ENCODE peak calls at places on chromosomes 13 and 19, in five cellular contexts. K is endothelial cell of umbilical vein, F is H1, E is K562, X is HepG2. W is an unnamed sample.

GRCh38 chr13:112861876-112862615 is 107.0 kb upstream of the MCF2L start:
- DNase-seq in K (no peak), E (no peak), X (no peak), F (no peak), W (no peak)

GRCh38 chr19:38583219-38583984 is 34.4 kb downstream of the MAP4K1 start:
- DNase-seq in K (no peak), X (no peak), E (no peak), F (no peak), W (no peak)

GRCh38 chr19:18906605-18907519 is 10.9 kb upstream of the CERS1 start:
- DNase-seq in X (no peak), E (no peak), F (no peak), K (no peak), W (no peak)

GRCh38 chr13:51005566-51005965 is 96.0 kb downstream of the RNASEH2B start:
- DNase-seq in K (no peak), E (no peak), F (no peak), X (no peak), W (no peak)

GRCh38 chr19:10655457-10656312 is 1.5 kb downstream of the ILF3 start:
- DNase-seq in E (no peak), K (peak; percentile 46), X (peak; percentile 12), F (no peak), W (no peak)

GRCh38 chr19:17309962-17310461 is 649 bp downstream of the DDA1 start:
- DNase-seq in K (no peak), X (no peak), E (no peak), F (no peak), W (no peak)

GRCh38 chr13:109148243-109148642 is 518.8 kb downstream of the MYO16 start:
- DNase-seq in K (no peak), X (no peak), F (no peak), E (no peak), W (no peak)

GRCh38 chr19:29837448-29837961 is 25.7 kb downstream of the CCNE1 start:
- DNase-seq in E (no peak), F (no peak), K (no peak), X (no peak), W (no peak)

GRCh38 chr13:111914241-111915103 is 152.5 kb upstream of the SOX1 start:
- DNase-seq in X (no peak), K (no peak), F (no peak), E (no peak), W (no peak)

GRCh38 chr13:53460776-53461175 is 432.2 kb downstream of the OLFM4 start:
- DNase-seq in K (no peak), F (peak; percentile 5), E (no peak), X (no peak), W (no peak)

GRCh38 chr19:4986056-4986455 is 17.1 kb downstream of the KDM4B start:
- DNase-seq in F (no peak), X (no peak), K (no peak), E (no peak), W (no peak)

GRCh38 chr19:5594521-5594950 is 26.8 kb upstream of the TINCR start:
- DNase-seq in K (no peak), X (peak; percentile 79), E (no peak), F (no peak), W (no peak)

GRCh38 chr13:99355267-99356215 is 48.3 kb upstream of the GPR183 start:
- DNase-seq in F (no peak), E (no peak), K (no peak), X (no peak), W (no peak)

GRCh38 chr19:1076951-1077350 is 10.0 kb downstream of the ARHGAP45 start:
- DNase-seq in X (no peak), K (no peak), E (no peak), F (no peak), W (no peak)

GRCh38 chr13:50126378-50127016 is 111.3 kb downstream of the KCNRG start:
- DNase-seq in E (no peak), K (peak; percentile 39), F (no peak), X (peak; percentile 27), W (peak; percentile 62)

GRCh38 chr19:41969196-41969595 is 10.1 kb upstream of the RABAC1 start:
- DNase-seq in E (no peak), X (no peak), K (no peak), F (no peak), W (no peak)

GRCh38 chr19:45440873-45441654 is 17.3 kb upstream of the ERCC1 start:
- DNase-seq in K (no peak), E (peak; percentile 53), F (no peak), X (no peak), W (no peak)

GRCh38 chr13:90415902-90416301 is 931.6 kb upstream of the MIR17HG start:
- DNase-seq in E (no peak), K (no peak), X (no peak), F (no peak), W (no peak)

GRCh38 chr19:51693819-51694218 is 689 bp downstream of the SPACA6 start:
- DNase-seq in F (no peak), E (no peak), K (no peak), X (no peak), W (no peak)

GRCh38 chr19:30316560-30317106 is 55.6 kb upstream of the ZNF536 start:
- DNase-seq in X (no peak), E (no peak), K (no peak), F (no peak), W (no peak)

GRCh38 chr19:34171877-34172660 is at the start of gene LSM14A:
- DNase-seq in K (peak; percentile 85), E (peak; percentile 95), F (peak; percentile 61), X (peak; percentile 77), W (peak; percentile 98)

GRCh38 chr13:112783135-112783945 is 93.5 kb downstream of the ATP11A start:
- DNase-seq in F (no peak), K (no peak), X (no peak), E (no peak), W (no peak)

GRCh38 chr13:28584873-28585317 is 74.0 kb upstream of the POMP start:
- DNase-seq in X (no peak), K (no peak), F (no peak), E (no peak), W (no peak)

GRCh38 chr13:112078216-112078615 is 11.3 kb downstream of the SOX1 start:
- DNase-seq in X (no peak), F (no peak), K (no peak), E (no peak), W (no peak)

GRCh38 chr13:45224181-45224580 is 23.3 kb upstream of the KCTD4 start:
- DNase-seq in E (no peak), K (no peak), X (no peak), F (no peak), W (no peak)

GRCh38 chr13:45219938-45220375 is 19.1 kb upstream of the KCTD4 start:
- DNase-seq in X (no peak), F (no peak), K (peak; percentile 86), E (no peak), W (peak; percentile 13)

GRCh38 chr13:45225370-45225769 is 24.5 kb upstream of the KCTD4 start:
- DNase-seq in K (no peak), X (no peak), E (no peak), F (no peak), W (no peak)

GRCh38 chr13:45220403-45220802 is 19.6 kb upstream of the KCTD4 start:
- DNase-seq in E (no peak), F (no peak), K (no peak), X (no peak), W (no peak)

GRCh38 chr13:45222919-45223318 is 22.1 kb upstream of the KCTD4 start:
- DNase-seq in X (no peak), K (no peak), E (no peak), F (no peak), W (no peak)
- H3K4me1 ChIP-seq in X (peaks cover 20% of the 10 kb centered on the region), K (peaks cover 18% of the 10 kb centered on the region), E (no peaks in the 10 kb centered on the region), F (peaks cover 5% of the 10 kb centered on the region), W (peaks cover 29% of the 10 kb centered on the region)

GRCh38 chr13:30685987-30686386 is 49.4 kb upstream of the ALOX5AP start:
- DNase-seq in F (no peak), K (no peak), E (no peak), X (no peak), W (no peak)

GRCh38 chr13:30685320-30685859 is 50.0 kb upstream of the ALOX5AP start:
- DNase-seq in X (no peak), E (no peak), K (no peak), F (no peak), W (no peak)

GRCh38 chr13:30689752-30690151 is 45.6 kb upstream of the ALOX5AP start:
- DNase-seq in X (no peak), K (no peak), F (no peak), E (no peak), W (no peak)

GRCh38 chr13:30692108-30692507 is 43.2 kb upstream of the ALOX5AP start:
- DNase-seq in K (no peak), X (no peak), F (no peak), E (no peak), W (no peak)

DNA sequence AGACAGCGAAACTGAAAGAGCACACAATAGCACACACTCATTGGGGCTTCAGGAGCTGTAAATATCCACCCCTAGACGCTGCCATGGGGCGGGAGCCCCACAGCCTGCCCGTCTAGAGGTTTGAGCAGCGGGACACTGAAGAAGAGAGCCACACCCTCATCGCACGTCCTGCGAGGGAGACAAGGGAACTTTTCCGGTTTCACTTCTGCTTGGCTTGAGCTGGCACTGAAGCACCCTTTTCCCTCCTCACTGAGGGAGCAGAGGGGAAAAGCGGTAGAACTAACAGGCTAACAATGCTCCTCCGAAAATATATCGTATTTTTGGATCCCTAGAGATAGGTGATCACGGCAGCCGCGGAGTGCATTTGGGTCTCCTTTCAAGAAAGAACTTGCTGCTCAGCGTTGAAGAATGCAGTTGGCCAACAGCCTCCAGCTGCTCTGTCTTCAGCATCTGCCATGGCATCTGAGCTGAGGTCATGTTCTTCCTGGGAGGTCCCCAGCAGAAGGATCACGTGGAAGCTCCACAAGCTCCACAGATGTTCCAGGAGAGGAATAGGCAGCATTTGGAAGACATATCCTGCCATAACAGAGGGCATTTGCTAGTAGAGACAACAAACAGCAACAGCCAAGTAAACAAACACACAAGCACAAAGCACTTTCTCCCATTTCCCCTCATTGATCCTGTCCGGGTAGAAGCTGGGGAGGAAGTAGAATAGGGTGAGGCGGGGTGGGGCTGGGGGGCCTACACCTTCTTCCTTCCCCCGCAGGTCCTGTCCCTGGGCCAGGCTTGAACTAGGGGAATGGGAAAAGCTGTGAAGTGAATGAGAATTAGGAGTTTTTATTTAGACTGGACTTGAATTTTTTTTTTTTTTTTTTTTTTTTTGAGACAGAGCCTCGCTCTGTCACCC is 44.8 kb upstream of the ALOX5AP start:
- DNase-seq in X (no peak), K (no peak), E (no peak), F (no peak), W (peak; percentile 49)
- TF ChIP-seq JUN in X (no peak), K (no peak), E (no peak), F (no peak), W (no peak)

GRCh38 chr13:102558029-102558428 is 38.8 kb upstream of the TPP2 start:
- DNase-seq in F (no peak), E (no peak), X (no peak), K (no peak), W (no peak)

GRCh38 chr13:102561933-102562332 is 34.9 kb upstream of the TPP2 start:
- DNase-seq in E (no peak), F (no peak), X (peak; percentile 29), K (no peak), W (no peak)

GRCh38 chr13:102556806-102557205 is 40.0 kb upstream of the TPP2 start:
- DNase-seq in F (no peak), K (no peak), E (no peak), X (no peak), W (no peak)

GRCh38 chr13:102550507-102550906 is 46.3 kb upstream of the TPP2 start:
- DNase-seq in K (no peak), X (no peak), E (no peak), F (no peak), W (no peak)

GRCh38 chr13:102555914-102556553 is 40.8 kb upstream of the TPP2 start:
- DNase-seq in K (peak; percentile 52), X (peak; percentile 18), F (no peak), E (peak; percentile 8), W (peak; percentile 30)
- TF ChIP-seq MAX in K (no peak), X (no peak), F (no peak), E (no peak), W (no peak)

GRCh38 chr19:47614559-47614958 is 5.6 kb downstream of the BICRA start:
- DNase-seq in E (no peak), X (no peak), F (no peak), K (no peak), W (no peak)
- H3K4me1 ChIP-seq in E (peaks cover 28% of the 10 kb centered on the region), X (peaks cover 38% of the 10 kb centered on the region), F (peaks cover 47% of the 10 kb centered on the region), K (peaks cover 28% of the 10 kb centered on the region), W (peaks cover 26% of the 10 kb centered on the region)